ENCODE peak calls at places on chromosomes 5 and 9, in five cellular contexts. R is lung, F is ovary, Y is neural progenitor cell, W is colonic mucosa. D is an unnamed sample. For H3K36me3 and H3K9me3, the result is how much of the 10 kb centered on the place peaks cover.

GRCh38 chr5:112436139-112436538 is 17.1 kb upstream of the EPB41L4A start:
- DNase-seq in R (no peak), F (no peak), Y (no peak), W (no peak), D (no peak)

GRCh38 chr9:126569036-126569435 is 44.7 kb upstream of the LMX1B start:
- DNase-seq in R (no peak), F (no peak), Y (no peak), W (no peak), D (no peak)

GRCh38 chr5:175444060-175444904 is at the start of gene DRD1:
- DNase-seq in R (no peak), F (no peak), Y (peak), W (peak), D (peak)

GRCh38 chr5:169803077-169803981 is 166.3 kb downstream of the DOCK2 start:
- DNase-seq in R (peak), F (peak), Y (no peak), W (no peak), D (no peak)

GRCh38 chr5:80033513-80033912 is 1.6 kb upstream of the THBS4 start:
- DNase-seq in R (no peak), F (no peak), Y (no peak), W (no peak), D (no peak)

GRCh38 chr5:107655836-107656235 is 14.9 kb downstream of the EFNA5 start:
- DNase-seq in R (no peak), F (no peak), Y (peak), W (no peak), D (no peak)

GRCh38 chr5:137142371-137143243 is 356.5 kb downstream of the SPOCK1 start:
- DNase-seq in R (no peak), F (no peak), Y (peak), W (no peak), D (peak)

GRCh38 chr5:142422426-142422825 is 97.6 kb upstream of the SPRY4 start:
- DNase-seq in R (no peak), F (no peak), Y (no peak), W (no peak), D (no peak)

GRCh38 chr9:135103001-135103446 is 15.6 kb downstream of the OLFM1 start:
- DNase-seq in R (no peak), F (no peak), Y (no peak), W (no peak), D (no peak)
- TF ChIP-seq CTCF in R (no peak), F (no peak), Y (no peak), W (no peak), D (no peak)

GRCh38 chr5:31534527-31535046 is 2.5 kb downstream of the C5orf22 start:
- DNase-seq in R (no peak), F (no peak), Y (no peak), W (no peak), D (no peak)

GRCh38 chr5:31536873-31537272 is 4.8 kb downstream of the C5orf22 start:
- DNase-seq in R (no peak), F (no peak), Y (no peak), W (no peak), D (no peak)

GRCh38 chr5:31531888-31532710 is at the start of the genes C5orf22 and DROSHA:
- DNase-seq in R (peak), F (peak), Y (peak), W (peak), D (peak)

GRCh38 chr5:31530541-31531265 is 1.2 kb downstream of the DROSHA start:
- DNase-seq in R (no peak), F (no peak), Y (no peak), W (no peak), D (no peak)

GRCh38 chr5:31531543-31531887 is 378 bp downstream of the DROSHA start:
- DNase-seq in R (no peak), F (no peak), Y (peak), W (peak), D (no peak)
- H3K36me3 ChIP-seq in R (under half), F (under half), Y (under half), W (under half), D (under half)

GRCh38 chr5:18487928-18488480 is 853.7 kb downstream of the TAF11L14 start:
- DNase-seq in R (no peak), F (no peak), Y (no peak), W (no peak), D (no peak)

GRCh38 chr5:18483386-18483785 is 849.1 kb downstream of the TAF11L14 start:
- DNase-seq in R (no peak), F (no peak), Y (no peak), W (no peak), D (no peak)
- H3K9me3 ChIP-seq in R (under half), F (under half), Y (under half), W (under half), D (under half)

DNA sequence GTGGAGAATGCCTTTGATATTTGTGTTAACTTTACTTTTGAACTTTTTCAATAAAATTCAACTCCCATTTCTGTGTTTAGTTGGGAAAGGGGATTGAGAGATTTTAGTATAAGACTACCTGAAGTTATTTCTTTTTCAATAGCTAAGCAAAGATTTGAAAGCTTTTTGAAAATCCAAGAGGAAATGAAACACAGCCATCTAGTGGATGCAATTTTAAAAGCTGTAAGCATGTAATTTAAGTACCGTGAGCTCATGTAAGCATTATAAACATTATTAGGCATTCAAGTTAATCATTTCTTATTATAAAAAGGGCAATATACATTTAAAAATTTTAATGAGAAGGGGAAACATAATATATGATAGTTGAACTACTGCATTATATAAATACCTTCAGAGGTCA is 69.8 kb downstream of the CCDC171 start:
- DNase-seq in R (no peak), F (no peak), Y (no peak), W (no peak), D (no peak)
- TF ChIP-seq CTCF in R (no peak), F (no peak), Y (peak), W (no peak), D (no peak)

GRCh38 chr9:73156593-73157187 is 5.0 kb downstream of the ANXA1 start:
- DNase-seq in R (no peak), F (no peak), Y (no peak), W (no peak), D (no peak)

GRCh38 chr9:73155389-73155788 is 3.7 kb downstream of the ANXA1 start:
- DNase-seq in R (no peak), F (no peak), Y (no peak), W (no peak), D (no peak)

GRCh38 chr9:73158723-73159122 is 7.1 kb downstream of the ANXA1 start:
- DNase-seq in R (no peak), F (no peak), Y (no peak), W (no peak), D (no peak)

GRCh38 chr9:73155968-73156592 is 4.4 kb downstream of the ANXA1 start:
- DNase-seq in R (no peak), F (no peak), Y (no peak), W (no peak), D (no peak)

GRCh38 chr9:73157811-73158210 is 6.1 kb downstream of the ANXA1 start:
- DNase-seq in R (no peak), F (no peak), Y (no peak), W (no peak), D (no peak)
- H3K36me3 ChIP-seq in R (under half), F (under half), Y (under half), W (under half), D (under half)

GRCh38 chr9:5651246-5651645 is 22.3 kb downstream of the RIC1 start:
- DNase-seq in R (no peak), F (no peak), Y (no peak), W (no peak), D (no peak)
- H3K9me3 ChIP-seq in R (under half), F (under half), Y (under half), W (under half), D (under half)

GRCh38 chr9:131676431-131676972 is 63.4 kb downstream of the RAPGEF1 start:
- DNase-seq in R (no peak), F (no peak), Y (no peak), W (no peak), D (no peak)

GRCh38 chr9:131679261-131680020 is 60.4 kb downstream of the RAPGEF1 start:
- DNase-seq in R (no peak), F (no peak), Y (no peak), W (no peak), D (no peak)

GRCh38 chr9:131677051-131677444 is 62.8 kb downstream of the RAPGEF1 start:
- DNase-seq in R (no peak), F (no peak), Y (no peak), W (no peak), D (no peak)

GRCh38 chr9:131677445-131678180 is 62.3 kb downstream of the RAPGEF1 start:
- DNase-seq in R (no peak), F (no peak), Y (peak), W (no peak), D (no peak)

DNA sequence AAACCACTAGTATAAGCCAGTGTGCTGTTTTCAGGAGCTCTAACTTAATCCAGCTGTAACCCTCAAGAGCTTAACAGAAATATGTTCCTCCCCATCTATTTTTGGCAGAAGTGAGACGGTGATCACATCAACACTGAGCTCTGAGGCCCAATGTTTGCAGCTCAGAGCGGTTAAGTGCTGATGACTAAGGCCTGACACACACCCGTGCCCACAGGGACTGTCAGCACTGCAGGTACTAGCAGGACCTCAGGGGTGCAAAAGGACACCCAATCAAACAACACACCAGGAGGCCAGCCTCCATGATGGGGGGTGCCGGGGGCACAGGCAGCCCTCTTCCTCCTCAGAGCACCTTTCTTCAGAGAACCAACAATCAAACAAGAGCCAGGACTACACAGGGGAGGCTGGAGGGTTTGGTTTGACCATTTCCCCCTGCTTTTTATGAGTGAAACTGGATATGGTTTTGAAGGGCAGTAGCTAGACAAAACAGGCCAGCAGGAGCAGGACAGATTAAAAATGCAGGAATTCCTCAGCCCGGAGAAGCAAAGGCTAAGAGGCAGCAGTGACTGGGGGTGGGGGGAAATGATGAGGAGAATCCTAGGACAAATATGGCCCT is 61.3 kb downstream of the RAPGEF1 start:
- DNase-seq in R (peak), F (peak), Y (peak), W (no peak), D (peak)
- TF ChIP-seq CTCF in R (no peak), F (no peak), Y (no peak), W (no peak), D (no peak)

DNA sequence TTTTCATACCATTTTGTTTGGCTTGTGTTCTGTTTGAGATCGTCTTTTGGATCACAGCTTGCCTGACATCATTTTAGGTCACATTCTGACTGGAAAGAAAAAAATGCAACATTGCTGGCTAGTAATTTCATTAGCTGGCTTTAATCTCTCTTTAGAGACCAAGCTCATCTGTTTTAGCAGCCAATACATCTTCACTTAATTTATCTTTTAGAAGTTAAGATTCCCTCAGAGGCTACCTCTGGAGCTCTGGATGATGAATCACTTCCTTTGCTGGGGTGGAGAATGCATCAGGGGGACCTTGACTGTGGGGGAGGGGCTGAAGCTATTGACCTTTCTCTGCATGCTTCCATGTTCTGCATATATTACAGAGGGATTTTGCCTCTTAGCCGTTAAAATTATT is 181.5 kb upstream of the OTULINL start:
- DNase-seq in R (no peak), F (no peak), Y (no peak), W (no peak), D (no peak)
- H3K36me3 ChIP-seq in R (under half), F (under half), Y (under half), W (under half), D (under half)

DNA sequence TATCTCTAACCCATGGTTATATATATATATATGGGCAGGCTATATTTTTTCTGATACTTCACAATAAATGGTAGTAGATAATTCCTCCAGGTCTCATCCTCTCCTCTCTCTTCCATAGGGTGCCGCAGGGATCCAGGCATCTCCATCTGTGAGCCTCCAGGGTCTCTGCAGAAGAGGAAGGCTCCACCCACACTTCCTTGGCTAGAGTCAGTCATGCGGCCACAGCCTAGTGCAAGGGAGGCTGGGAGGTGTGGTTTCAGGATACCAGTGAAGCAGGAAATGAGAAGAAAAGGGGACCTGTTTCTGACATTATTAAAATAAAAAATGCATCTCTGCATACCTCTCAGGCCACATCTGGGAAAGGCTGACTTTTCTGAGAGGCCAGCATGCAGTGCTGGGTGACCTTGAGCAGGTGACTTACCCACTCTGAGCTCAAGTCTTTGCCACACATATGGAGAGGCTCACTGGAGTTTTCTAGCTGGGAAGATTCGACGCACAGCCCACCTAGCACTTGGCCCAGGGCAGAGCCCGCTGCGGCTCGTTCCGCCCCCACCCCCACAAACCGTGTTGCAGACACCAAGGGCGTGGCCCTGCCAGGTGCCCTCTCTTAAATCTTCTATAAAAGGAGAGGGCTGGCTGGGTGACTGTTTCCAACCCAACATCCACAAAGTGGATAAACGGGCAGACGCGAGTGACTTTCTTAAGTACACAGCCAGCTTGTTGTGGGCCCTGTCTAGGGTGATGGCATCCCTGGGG is 47.9 kb downstream of the OLFM1 start:
- DNase-seq in R (no peak), F (no peak), Y (no peak), W (no peak), D (no peak)
- H3K9me3 ChIP-seq in R (under half), F (under half), Y (under half), W (under half), D (under half)